ENCODE peak calls at places on chromosomes 11 and 22, in six cellular contexts. One of them, this sample, is unnamed.
A peak's percentile ranks its signal among the peaks of the same experiment; 100 is the strongest.

GRCh38 chr11:64356498-64357411 is 2.2 kb upstream of the RPS6KA4 start:
- DNase-seq in endothelial cell of umbilical vein: peak; percentile 37
- DNase-seq in stomach: peak; percentile 57
- DNase-seq in PC-9: peak; percentile 67
- DNase-seq in pancreas: peak; percentile 68
- DNase-seq in transverse colon: no peak
- DNase-seq in this sample: no peak

GRCh38 chr22:29458551-29458950 is 20.2 kb downstream of the RFPL1 start:
- DNase-seq in pancreas: no peak
- DNase-seq in stomach: no peak
- DNase-seq in endothelial cell of umbilical vein: no peak
- DNase-seq in PC-9: no peak
- DNase-seq in transverse colon: no peak
- DNase-seq in this sample: no peak

GRCh38 chr11:79209540-79210266 is 231.1 kb downstream of the TENM4 start:
- DNase-seq in stomach: no peak
- DNase-seq in transverse colon: no peak
- DNase-seq in pancreas: no peak
- DNase-seq in endothelial cell of umbilical vein: no peak
- DNase-seq in PC-9: no peak
- DNase-seq in this sample: no peak

GRCh38 chr11:76768091-76769047 is 14.8 kb upstream of the TSKU start:
- DNase-seq in PC-9: no peak
- DNase-seq in stomach: peak; percentile 62
- DNase-seq in endothelial cell of umbilical vein: peak; percentile 71
- DNase-seq in transverse colon: peak; percentile 66
- DNase-seq in pancreas: no peak
- DNase-seq in this sample: peak; percentile 52

GRCh38 chr11:129862123-129862522 is 33.3 kb downstream of the NFRKB start:
- DNase-seq in transverse colon: no peak
- DNase-seq in pancreas: no peak
- DNase-seq in endothelial cell of umbilical vein: no peak
- DNase-seq in PC-9: peak; percentile 35
- DNase-seq in stomach: no peak
- DNase-seq in this sample: no peak

GRCh38 chr11:72643547-72643946 is 30.7 kb downstream of the PDE2A start:
- DNase-seq in stomach: no peak
- DNase-seq in endothelial cell of umbilical vein: no peak
- DNase-seq in PC-9: peak; percentile 59
- DNase-seq in transverse colon: no peak
- DNase-seq in pancreas: peak; percentile 41
- DNase-seq in this sample: no peak

GRCh38 chr11:126061707-126062678 is 673 bp downstream of the CDON start:
- DNase-seq in endothelial cell of umbilical vein: peak; percentile 36
- DNase-seq in pancreas: peak; percentile 65
- DNase-seq in PC-9: peak; percentile 40
- DNase-seq in stomach: no peak
- DNase-seq in transverse colon: peak; percentile 31
- DNase-seq in this sample: peak; percentile 65

GRCh38 chr11:66371627-66372415 is at the start of gene SLC29A2:
- DNase-seq in stomach: peak; percentile 88
- DNase-seq in transverse colon: peak; percentile 88
- DNase-seq in endothelial cell of umbilical vein: no peak
- DNase-seq in pancreas: peak; percentile 88
- DNase-seq in PC-9: peak; percentile 100
- DNase-seq in this sample: peak; percentile 75

GRCh38 chr11:12692238-12693074 is 18.2 kb downstream of the TEAD1 start:
- DNase-seq in pancreas: peak; percentile 90
- DNase-seq in endothelial cell of umbilical vein: peak; percentile 88
- DNase-seq in PC-9: no peak
- DNase-seq in stomach: peak; percentile 93
- DNase-seq in transverse colon: peak; percentile 92
- DNase-seq in this sample: peak; percentile 79

GRCh38 chr11:73228268-73229134 is 10.4 kb downstream of the P2RY2 start:
- DNase-seq in stomach: no peak
- DNase-seq in endothelial cell of umbilical vein: no peak
- DNase-seq in pancreas: no peak
- DNase-seq in PC-9: no peak
- DNase-seq in transverse colon: peak; percentile 5
- DNase-seq in this sample: peak; percentile 27

GRCh38 chr11:131924446-131925240 is 554.2 kb downstream of the NTM start:
- DNase-seq in pancreas: peak; percentile 57
- DNase-seq in endothelial cell of umbilical vein: peak; percentile 52
- DNase-seq in PC-9: no peak
- DNase-seq in transverse colon: no peak
- DNase-seq in stomach: no peak
- DNase-seq in this sample: no peak

GRCh38 chr11:27557223-27557622 is 50.7 kb upstream of the LIN7C start:
- DNase-seq in transverse colon: no peak
- DNase-seq in PC-9: no peak
- DNase-seq in endothelial cell of umbilical vein: no peak
- DNase-seq in stomach: no peak
- DNase-seq in pancreas: no peak
- DNase-seq in this sample: no peak

GRCh38 chr11:129374993-129375721 is 491 bp upstream of the BARX2 start:
- DNase-seq in endothelial cell of umbilical vein: peak; percentile 9
- DNase-seq in pancreas: peak; percentile 73
- DNase-seq in stomach: peak; percentile 80
- DNase-seq in PC-9: peak; percentile 81
- DNase-seq in transverse colon: peak; percentile 71
- DNase-seq in this sample: peak; percentile 66

GRCh38 chr22:23402275-23403151 is 177.6 kb downstream of the IGLL1 start:
- DNase-seq in endothelial cell of umbilical vein: peak; percentile 39
- DNase-seq in PC-9: peak; percentile 66
- DNase-seq in pancreas: peak; percentile 86
- DNase-seq in stomach: peak; percentile 75
- DNase-seq in transverse colon: peak; percentile 80
- DNase-seq in this sample: peak; percentile 47

GRCh38 chr11:72244317-72245231 is 598 bp upstream of the PHOX2A start:
- DNase-seq in PC-9: no peak
- DNase-seq in endothelial cell of umbilical vein: no peak
- DNase-seq in pancreas: peak; percentile 20
- DNase-seq in transverse colon: no peak
- DNase-seq in stomach: no peak
- DNase-seq in this sample: no peak

GRCh38 chr11:35154960-35155359 is 16.0 kb downstream of the CD44 start:
- DNase-seq in stomach: no peak
- DNase-seq in PC-9: no peak
- DNase-seq in pancreas: no peak
- DNase-seq in endothelial cell of umbilical vein: no peak
- DNase-seq in transverse colon: no peak
- DNase-seq in this sample: no peak

GRCh38 chr11:10824888-10825287 is 16.2 kb upstream of the EIF4G2 start:
- DNase-seq in pancreas: no peak
- DNase-seq in PC-9: no peak
- DNase-seq in transverse colon: no peak
- DNase-seq in stomach: no peak
- DNase-seq in endothelial cell of umbilical vein: no peak
- DNase-seq in this sample: no peak

GRCh38 chr11:64990222-64990918 is 6.4 kb downstream of the BATF2 start:
- DNase-seq in endothelial cell of umbilical vein: peak; percentile 52
- DNase-seq in PC-9: no peak
- DNase-seq in stomach: no peak
- DNase-seq in pancreas: no peak
- DNase-seq in transverse colon: no peak
- DNase-seq in this sample: peak; percentile 45

GRCh38 chr11:134835561-134835960 is 423.5 kb upstream of the B3GAT1 start:
- DNase-seq in stomach: no peak
- DNase-seq in pancreas: no peak
- DNase-seq in endothelial cell of umbilical vein: no peak
- DNase-seq in PC-9: no peak
- DNase-seq in transverse colon: no peak
- DNase-seq in this sample: no peak

GRCh38 chr22:32311551-32312071 is 46.1 kb upstream of the RFPL3 start:
- DNase-seq in pancreas: no peak
- DNase-seq in transverse colon: no peak
- DNase-seq in endothelial cell of umbilical vein: no peak
- DNase-seq in stomach: peak; percentile 4
- DNase-seq in PC-9: no peak
- DNase-seq in this sample: no peak

GRCh38 chr11:105942951-105943350 is 79.1 kb downstream of the MSANTD4 start:
- DNase-seq in transverse colon: no peak
- DNase-seq in pancreas: no peak
- DNase-seq in stomach: no peak
- DNase-seq in PC-9: no peak
- DNase-seq in endothelial cell of umbilical vein: no peak
- DNase-seq in this sample: no peak

GRCh38 chr11:9803685-9804413 is 140.0 kb downstream of the SWAP70 start:
- DNase-seq in PC-9: no peak
- DNase-seq in transverse colon: no peak
- DNase-seq in stomach: no peak
- DNase-seq in endothelial cell of umbilical vein: no peak
- DNase-seq in pancreas: no peak
- DNase-seq in this sample: no peak

GRCh38 chr22:43385770-43386641 is 25.8 kb upstream of the MPPED1 start:
- DNase-seq in pancreas: peak; percentile 81
- DNase-seq in PC-9: peak; percentile 68
- DNase-seq in transverse colon: peak; percentile 72
- DNase-seq in stomach: peak; percentile 81
- DNase-seq in endothelial cell of umbilical vein: peak; percentile 70
- DNase-seq in this sample: peak; percentile 86

GRCh38 chr22:48842976-48843375 is 984.7 kb downstream of the BRD1 start:
- DNase-seq in pancreas: no peak
- DNase-seq in transverse colon: no peak
- DNase-seq in stomach: no peak
- DNase-seq in endothelial cell of umbilical vein: no peak
- DNase-seq in PC-9: no peak
- DNase-seq in this sample: no peak

GRCh38 chr22:48840112-48840949 is 987.3 kb downstream of the BRD1 start:
- DNase-seq in transverse colon: no peak
- DNase-seq in endothelial cell of umbilical vein: no peak
- DNase-seq in pancreas: no peak
- DNase-seq in stomach: no peak
- DNase-seq in PC-9: no peak
- DNase-seq in this sample: no peak

GRCh38 chr22:48842583-48842945 is 985.1 kb downstream of the BRD1 start:
- DNase-seq in endothelial cell of umbilical vein: no peak
- DNase-seq in PC-9: no peak
- DNase-seq in transverse colon: no peak
- DNase-seq in stomach: no peak
- DNase-seq in pancreas: no peak
- DNase-seq in this sample: no peak

GRCh38 chr22:48843640-48844039 is 984.0 kb downstream of the BRD1 start:
- DNase-seq in pancreas: no peak
- DNase-seq in endothelial cell of umbilical vein: no peak
- DNase-seq in PC-9: no peak
- DNase-seq in stomach: no peak
- DNase-seq in transverse colon: no peak
- DNase-seq in this sample: no peak

DNA sequence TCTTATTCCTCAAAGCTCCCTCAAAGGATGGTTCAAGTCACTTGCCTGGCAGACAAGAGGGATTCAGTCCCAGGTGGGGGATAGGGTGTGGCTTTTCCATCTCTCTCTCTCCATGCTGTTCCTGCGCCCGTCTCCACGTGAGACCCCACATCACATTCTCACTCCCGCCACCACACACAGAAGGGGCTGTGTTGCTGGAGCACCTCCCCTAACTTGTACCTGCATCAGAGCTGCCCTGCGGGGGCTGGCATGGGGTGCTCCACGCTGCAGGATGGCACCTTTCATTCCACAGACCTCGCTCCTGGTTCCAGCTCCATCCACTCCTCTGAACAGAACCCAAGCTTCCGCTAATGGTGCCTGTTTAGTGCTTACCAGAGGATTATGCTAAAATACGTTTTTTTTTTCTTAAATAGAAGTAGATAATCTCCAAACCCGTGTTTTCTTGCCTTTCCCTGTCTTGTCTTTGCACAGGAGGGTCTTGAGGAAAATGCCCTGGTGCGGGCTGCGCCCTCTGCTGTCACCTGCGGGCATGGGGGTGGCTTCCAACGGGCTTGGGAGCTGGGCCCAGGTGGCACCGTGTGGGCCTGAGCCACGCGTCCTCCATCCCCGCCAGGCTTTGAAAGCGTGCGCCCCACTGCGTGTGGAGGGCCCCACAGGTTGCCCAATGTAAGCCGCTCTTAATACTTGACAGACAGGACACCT is 985.6 kb downstream of the BRD1 start:
- DNase-seq in pancreas: no peak
- DNase-seq in stomach: no peak
- DNase-seq in endothelial cell of umbilical vein: no peak
- DNase-seq in PC-9: no peak
- DNase-seq in transverse colon: no peak
- DNase-seq in this sample: peak; percentile 19
- TF ChIP-seq CTCF in pancreas: no peak
- TF ChIP-seq CTCF in stomach: no peak
- TF ChIP-seq CTCF in endothelial cell of umbilical vein: no peak
- TF ChIP-seq CTCF in PC-9: no peak
- TF ChIP-seq CTCF in transverse colon: no peak
- TF ChIP-seq CTCF in this sample: no peak

DNA sequence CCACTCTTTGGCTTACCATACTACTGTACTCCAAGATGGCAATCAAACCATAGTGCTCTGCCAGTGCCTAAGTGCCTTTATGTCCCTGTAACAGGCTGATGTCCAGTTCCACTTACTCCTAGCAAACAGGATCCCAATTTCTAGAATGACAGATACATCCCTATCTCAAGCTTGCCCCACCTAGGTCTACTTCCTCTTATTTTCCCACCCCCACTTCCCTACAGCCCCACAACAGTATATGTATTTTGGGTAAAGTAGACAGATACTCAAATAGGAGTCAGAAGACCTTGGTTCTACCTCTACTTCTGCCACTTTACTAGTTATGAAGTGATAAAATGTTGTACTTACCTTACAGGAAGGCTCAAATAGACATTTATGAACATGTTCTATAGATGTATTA is 24.1 kb downstream of the SIK3 start:
- DNase-seq in PC-9: no peak
- DNase-seq in transverse colon: no peak
- DNase-seq in pancreas: no peak
- DNase-seq in endothelial cell of umbilical vein: no peak
- DNase-seq in stomach: no peak
- DNase-seq in this sample: no peak
- H3K4me1 ChIP-seq in PC-9: peaks cover 83% of the 10 kb centered on the region
- H3K4me1 ChIP-seq in transverse colon: peaks cover 49% of the 10 kb centered on the region
- H3K4me1 ChIP-seq in pancreas: peaks cover 30% of the 10 kb centered on the region
- H3K4me1 ChIP-seq in endothelial cell of umbilical vein: peaks cover 31% of the 10 kb centered on the region
- H3K4me1 ChIP-seq in stomach: peaks cover 93% of the 10 kb centered on the region
- H3K4me1 ChIP-seq in this sample: peaks cover 66% of the 10 kb centered on the region

DNA sequence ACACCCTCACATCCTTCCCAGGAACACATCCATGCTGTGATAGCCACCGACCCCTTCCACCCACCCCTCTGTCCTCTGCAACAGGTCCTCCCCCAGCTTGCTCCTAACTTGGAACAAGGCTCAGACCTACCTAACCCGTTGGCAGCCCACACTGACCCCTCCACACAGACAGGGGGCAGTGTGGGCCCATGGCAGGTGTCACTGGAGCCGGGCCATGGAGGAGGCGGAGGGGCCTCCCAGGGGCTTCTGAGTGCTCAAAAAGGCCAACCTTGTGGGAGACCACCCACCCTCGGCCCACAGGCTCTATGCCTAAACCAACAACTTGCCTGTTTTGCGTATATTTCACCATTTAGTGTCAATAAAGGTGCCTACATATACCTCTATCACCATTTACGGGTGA is 57.0 kb downstream of the CERK start:
- DNase-seq in endothelial cell of umbilical vein: no peak
- DNase-seq in transverse colon: no peak
- DNase-seq in PC-9: no peak
- DNase-seq in pancreas: no peak
- DNase-seq in stomach: no peak
- DNase-seq in this sample: no peak
- TF ChIP-seq CTCF in endothelial cell of umbilical vein: peak; percentile 44
- TF ChIP-seq CTCF in transverse colon: peak; percentile 21
- TF ChIP-seq CTCF in PC-9: peak; percentile 71
- TF ChIP-seq CTCF in pancreas: peak; percentile 10
- TF ChIP-seq CTCF in stomach: no peak
- TF ChIP-seq CTCF in this sample: peak; percentile 17

GRCh38 chr11:392102-392777 is 1.8 kb upstream of the PKP3 start:
- DNase-seq in pancreas: peak; percentile 37
- DNase-seq in stomach: no peak
- DNase-seq in PC-9: no peak
- DNase-seq in endothelial cell of umbilical vein: no peak
- DNase-seq in transverse colon: no peak
- DNase-seq in this sample: no peak
- H3K4me1 ChIP-seq in pancreas: no peaks in the 10 kb centered on the region
- H3K4me1 ChIP-seq in stomach: peaks cover 35% of the 10 kb centered on the region
- H3K4me1 ChIP-seq in PC-9: peaks cover 10% of the 10 kb centered on the region
- H3K4me1 ChIP-seq in endothelial cell of umbilical vein: peaks cover 2% of the 10 kb centered on the region
- H3K4me1 ChIP-seq in transverse colon: peaks cover 29% of the 10 kb centered on the region
- H3K4me1 ChIP-seq in this sample: no peaks in the 10 kb centered on the region

This sample was measured in psoas muscle.